ENCODE peak calls at places on chromosomes 7 and 10, in eight cellular contexts. D is ovary; C is mucosa of descending colon; V is WERI-Rb-1; J is NCI-H1105; B is activated T-helper 1 cell treated with anti-CD3 and anti-CD28 coated beads, Interleukin-12 subunit alpha, Interleukin-12 subunit beta, Interleukin-2, Interleukin-4 antibody, amounts not matched to agents 30 ng/mL and 10 ng/mL and 1 ng/mL, durations not matched to agents 14 hours and 24 hours and 36 hours; H is RPMI7951; P is activated T-helper 2 cell treated with anti-CD3 and anti-CD28 coated beads, Interferon-gamma antibody, Interleukin-2, Interleukin-4, amounts not matched to agents 10 μg/mL and 5 μg/mL and 100 μg/mL, durations not matched to agents 14 hours and 24 hours and 36 hours. Y is an unnamed sample.

GRCh38 chr7:142749218-142749993 is at the start of gene PRSS1:
- DNase-seq in H (no peak), P (no peak), D (no peak), J (no peak), C (no peak), V (no peak), B (no peak), Y (no peak)

GRCh38 chr10:105585753-105586152 is 944.7 kb downstream of the SORCS3 start:
- DNase-seq in P (no peak), D (no peak), C (no peak), H (no peak), V (no peak), J (no peak), B (no peak), Y (no peak)

GRCh38 chr10:126397640-126398382 is 9.5 kb upstream of the ADAM12 start:
- DNase-seq in V (no peak), C (no peak), P (no peak), J (no peak), D (no peak), H (peak; percentile 96), B (no peak), Y (no peak)

GRCh38 chr10:131710142-131710861 is 190.5 kb upstream of the PPP2R2D start:
- DNase-seq in V (no peak), H (no peak), P (no peak), B (no peak), J (no peak), C (no peak), D (no peak), Y (no peak)

GRCh38 chr7:73940701-73941238 is 79.8 kb downstream of the TMEM270 start:
- DNase-seq in H (no peak), P (no peak), C (no peak), B (no peak), V (no peak), D (no peak), J (no peak), Y (no peak)

GRCh38 chr7:149822353-149822943 is 15.7 kb upstream of the ZNF862 start:
- DNase-seq in D (peak; percentile 6), P (no peak), B (no peak), J (no peak), V (no peak), C (no peak), H (no peak), Y (no peak)

GRCh38 chr7:78296689-78297371 is 498.3 kb downstream of the PHTF2 start:
- DNase-seq in D (no peak), V (no peak), C (peak; percentile 21), H (no peak), J (peak; percentile 63), P (no peak), B (no peak), Y (no peak)

GRCh38 chr7:29563590-29564454 is at the start of gene PRR15:
- DNase-seq in D (peak; percentile 51), C (peak; percentile 94), H (no peak), J (no peak), V (no peak), B (no peak), P (no peak), Y (no peak)

GRCh38 chr10:119221201-119221600 is 13.8 kb downstream of the GRK5 start:
- DNase-seq in C (no peak), V (no peak), B (no peak), D (no peak), J (no peak), H (no peak), P (no peak), Y (no peak)

GRCh38 chr10:116741391-116742351 is 695 bp downstream of the HSPA12A start:
- DNase-seq in C (peak; percentile 32), J (no peak), V (peak; percentile 19), H (no peak), P (no peak), D (peak; percentile 80), B (no peak), Y (no peak)

Y was measured in T-helper 2 cell treated with Interferon-gamma antibody and Interleukin-4, amounts not matched to agents 5 μg/mL and 100 μg/mL, for 36 hours.